ENCODE peak calls at places on chromosome 7, in four cellular contexts. Y, X, M and P are unnamed samples.

GRCh38 chr7:44615149-44615611 is 8.8 kb downstream of the OGDH start:
- DNase-seq in Y (no peak), X (no peak), M (no peak), P (no peak)

GRCh38 chr7:1754345-1754908 is 84.3 kb downstream of the ELFN1 start:
- DNase-seq in Y (no peak), X (no peak), M (no peak), P (no peak)

GRCh38 chr7:113799896-113800295 is 118.9 kb downstream of the PPP1R3A start:
- DNase-seq in Y (no peak), X (no peak), M (no peak), P (no peak)

GRCh38 chr7:33905389-33906032 is at the start of gene BMPER:
- DNase-seq in Y (no peak), X (no peak), M (peak), P (no peak)

GRCh38 chr7:37287093-37287492 is 161.6 kb downstream of the ELMO1 start:
- DNase-seq in Y (no peak), X (no peak), M (no peak), P (no peak)

GRCh38 chr7:53050433-53050832 is 15.0 kb downstream of the POM121L12 start:
- DNase-seq in Y (no peak), X (no peak), M (no peak), P (no peak)

GRCh38 chr7:132247995-132248618 is 328.2 kb downstream of the PLXNA4 start:
- DNase-seq in Y (no peak), X (no peak), M (no peak), P (no peak)

GRCh38 chr7:75042299-75042698 is 31.3 kb downstream of the RCC1L start:
- DNase-seq in Y (no peak), X (no peak), M (no peak), P (no peak)

GRCh38 chr7:153529651-153530165 is 522.5 kb upstream of the DPP6 start:
- DNase-seq in Y (no peak), X (no peak), M (no peak), P (no peak)

GRCh38 chr7:47518827-47519226 is 63.1 kb downstream of the TNS3 start:
- DNase-seq in Y (no peak), X (no peak), M (no peak), P (no peak)

GRCh38 chr7:158733762-158734494 is 29.3 kb upstream of the NCAPG2 start:
- DNase-seq in Y (no peak), X (no peak), M (no peak), P (no peak)

GRCh38 chr7:97373743-97374142 is 256.2 kb downstream of the SDHAF3 start:
- DNase-seq in Y (no peak), X (no peak), M (no peak), P (no peak)

GRCh38 chr7:131466735-131467365 is 89.6 kb downstream of the PODXL start:
- DNase-seq in Y (no peak), X (no peak), M (no peak), P (no peak)

GRCh38 chr7:47886412-47886811 is 61.9 kb downstream of the PKD1L1 start:
- DNase-seq in Y (no peak), X (no peak), M (no peak), P (no peak)